ENCODE peak calls at places on chromosomes 4 and X, in seven cellular contexts. D, E, Y, W, R, H and I are unnamed samples.

GRCh38 chr4:1309261-1310010 is 19.7 kb downstream of the MAEA start:
- DNase-seq in H (peak; percentile 95), D (no peak), W (no peak), Y (peak; percentile 99), E (peak; percentile 96), R (no peak), I (peak; percentile 86)

GRCh38 chr4:53605783-53606182 is 14.5 kb upstream of the LNX1 start:
- DNase-seq in R (no peak), D (no peak), H (no peak), E (peak; percentile 61), W (no peak), Y (no peak), I (no peak)

GRCh38 chr4:154958621-154959358 is 177.7 kb downstream of the RBM46 start:
- DNase-seq in Y (no peak), R (no peak), D (no peak), H (peak; percentile 63), W (peak; percentile 2), E (no peak), I (no peak)

GRCh38 chr4:105624530-105624929 is 72.1 kb downstream of the ARHGEF38 start:
- DNase-seq in Y (peak; percentile 16), E (peak; percentile 3), H (no peak), D (no peak), R (no peak), W (no peak), I (peak; percentile 4)

GRCh38 chrX:134658002-134658401 is 269 bp downstream of the PLAC1 start:
- DNase-seq in H (no peak), R (no peak), E (no peak), D (no peak), W (no peak), Y (no peak), I (no peak)

GRCh38 chr4:145819246-145820181 is 119.1 kb downstream of the ZNF827 start:
- DNase-seq in H (no peak), Y (no peak), R (peak; percentile 23), W (no peak), E (no peak), D (no peak), I (no peak)

GRCh38 chr4:63618883-63619573 is 790.2 kb downstream of the TECRL start:
- DNase-seq in R (no peak), Y (no peak), H (no peak), W (no peak), E (no peak), D (no peak), I (no peak)

GRCh38 chrX:50691820-50692219 is 122.2 kb downstream of the SHROOM4 start:
- DNase-seq in Y (peak; percentile 33), E (peak; percentile 54), D (no peak), R (peak; percentile 12), W (peak; percentile 4), H (no peak), I (peak; percentile 15)